ENCODE peak calls at places on chromosomes 2 and 18, in six cellular contexts. H, R, A, F, O and Q are unnamed samples.

GRCh38 chr2:176105727-176106635 is 1.1 kb upstream of the HOXD11 start:
- DNase-seq in F (no peak), O (peak), H (no peak), A (no peak), R (no peak), Q (no peak)

GRCh38 chr2:68943581-68944568 is 8.8 kb downstream of the GKN2 start:
- DNase-seq in O (peak), F (no peak), A (peak), H (peak), R (peak), Q (peak)

GRCh38 chr2:75238670-75239330 is 39.5 kb upstream of the TACR1 start:
- DNase-seq in O (no peak), A (no peak), F (no peak), R (no peak), H (no peak), Q (no peak)

GRCh38 chr2:120974950-120975349 is 239.3 kb downstream of the GLI2 start:
- DNase-seq in R (no peak), H (no peak), O (no peak), A (no peak), F (no peak), Q (no peak)

GRCh38 chr18:23226930-23227728 is 91.8 kb downstream of the CABLES1 start:
- DNase-seq in F (no peak), O (no peak), A (no peak), R (no peak), H (no peak), Q (no peak)

GRCh38 chr2:26609133-26609532 is 32.0 kb downstream of the CIB4 start:
- DNase-seq in R (no peak), H (no peak), A (no peak), F (no peak), O (peak), Q (no peak)

GRCh38 chr2:20599001-20599600 is 51.8 kb downstream of the HS1BP3 start:
- DNase-seq in A (no peak), O (no peak), H (no peak), F (no peak), R (no peak), Q (no peak)

GRCh38 chr2:55923091-55923977 is at the start of gene EFEMP1:
- DNase-seq in R (peak), A (no peak), H (no peak), F (no peak), O (peak), Q (peak)

GRCh38 chr18:70227438-70227837 is 22.0 kb upstream of the RTTN start:
- DNase-seq in F (no peak), A (no peak), H (no peak), R (no peak), O (no peak), Q (no peak)

GRCh38 chr2:29015701-29016470 is 34.8 kb downstream of the TOGARAM2 start:
- DNase-seq in R (no peak), O (no peak), F (no peak), A (no peak), H (no peak), Q (no peak)

GRCh38 chr2:11784747-11785610 is 38.5 kb downstream of the LPIN1 start:
- DNase-seq in F (no peak), R (peak), H (peak), O (peak), A (no peak), Q (peak)

GRCh38 chr2:230870544-230871360 is 6.0 kb downstream of the ITM2C start:
- DNase-seq in F (no peak), H (no peak), R (no peak), O (peak), A (no peak), Q (no peak)

GRCh38 chr2:3779650-3780049 is 76.3 kb downstream of the DCDC2C start:
- DNase-seq in F (no peak), A (no peak), R (no peak), O (no peak), H (no peak), Q (no peak)

GRCh38 chr18:58416704-58417683 is 211.9 kb downstream of the ALPK2 start:
- DNase-seq in R (no peak), A (peak), F (no peak), O (no peak), H (no peak), Q (no peak)

GRCh38 chr2:128790541-128790944 is 471.9 kb upstream of the HS6ST1 start:
- DNase-seq in A (no peak), H (no peak), R (no peak), O (peak), F (no peak), Q (no peak)

GRCh38 chr18:79585395-79586370 is 93.9 kb upstream of the CTDP1 start:
- DNase-seq in H (peak), O (no peak), F (no peak), R (no peak), A (no peak), Q (no peak)

GRCh38 chr2:55618025-55618648 is 715 bp upstream of the PPP4R3B start:
- DNase-seq in H (peak), A (peak), F (no peak), O (no peak), R (no peak), Q (no peak)

GRCh38 chr2:189858301-189858700 is 74.1 kb downstream of the PMS1 start:
- DNase-seq in F (no peak), O (no peak), R (no peak), H (no peak), A (no peak), Q (no peak)

GRCh38 chr2:144162652-144163051 is 357.3 kb downstream of the ZEB2 start:
- DNase-seq in H (peak), F (peak), O (peak), R (no peak), A (peak), Q (no peak)

GRCh38 chr2:70706026-70706795 is 61.8 kb downstream of the ADD2 start:
- DNase-seq in A (no peak), R (no peak), O (no peak), F (no peak), H (no peak), Q (no peak)

GRCh38 chr2:61885896-61886603 is 2.4 kb downstream of the CCT4 start:
- DNase-seq in O (no peak), F (no peak), R (no peak), H (peak), A (no peak), Q (no peak)

GRCh38 chr2:197677483-197677882 is 2.1 kb upstream of the RFTN2 start:
- DNase-seq in H (no peak), A (no peak), F (no peak), R (no peak), O (no peak), Q (no peak)

GRCh38 chr2:112626604-112627059 is 19.1 kb upstream of the SLC20A1 start:
- DNase-seq in R (no peak), F (no peak), A (peak), O (peak), H (peak), Q (peak)

GRCh38 chr2:216645636-216645950 is 12.4 kb downstream of the IGFBP2 start:
- DNase-seq in O (no peak), A (no peak), R (no peak), H (no peak), F (no peak), Q (no peak)

GRCh38 chr2:29033656-29034055 is 40.7 kb downstream of the PCARE start:
- DNase-seq in F (no peak), R (no peak), H (no peak), O (no peak), A (no peak), Q (no peak)

GRCh38 chr18:8660316-8660715 is 45.0 kb upstream of the MTCL1 start:
- DNase-seq in O (no peak), R (no peak), A (no peak), H (no peak), F (no peak), Q (no peak)

GRCh38 chr2:28976584-28976983 is 4.5 kb upstream of the TOGARAM2 start:
- DNase-seq in O (no peak), A (peak), R (no peak), F (no peak), H (no peak), Q (no peak)

GRCh38 chr18:78376036-78376435 is 603.6 kb upstream of the SALL3 start:
- DNase-seq in R (no peak), F (no peak), A (no peak), O (no peak), H (no peak), Q (no peak)

GRCh38 chr2:196941398-196942078 is 15.0 kb upstream of the PGAP1 start:
- DNase-seq in R (no peak), F (no peak), A (no peak), H (no peak), O (no peak), Q (no peak)

GRCh38 chr2:102256281-102256680 is 55.1 kb upstream of the IL1RL1 start:
- DNase-seq in R (no peak), H (no peak), A (no peak), F (no peak), O (no peak), Q (no peak)

GRCh38 chr2:60453301-60453700 is 100.2 kb downstream of the BCL11A start:
- DNase-seq in H (no peak), R (no peak), F (no peak), O (peak), A (no peak), Q (no peak)

GRCh38 chr2:61144697-61145268 is 17.2 kb upstream of the C2orf74 start:
- DNase-seq in F (peak), R (peak), A (peak), H (no peak), O (peak), Q (peak)

GRCh38 chr2:215409331-215410127 is 26.3 kb downstream of the FN1 start:
- DNase-seq in A (no peak), F (no peak), R (no peak), O (no peak), H (no peak), Q (no peak)

GRCh38 chr2:219752731-219753130 is 125.3 kb downstream of the SLC4A3 start:
- DNase-seq in R (no peak), F (no peak), O (no peak), H (no peak), A (no peak), Q (no peak)

GRCh38 chr2:30235008-30235655 is 3.8 kb downstream of the LBH start:
- DNase-seq in R (no peak), O (no peak), F (no peak), A (no peak), H (no peak), Q (no peak)

GRCh38 chr2:123717616-123718279 is 307.3 kb upstream of the CNTNAP5 start:
- DNase-seq in H (no peak), F (no peak), R (no peak), A (no peak), O (no peak), Q (no peak)

GRCh38 chr2:7983451-7983850 is 698.4 kb upstream of the ID2 start:
- DNase-seq in R (no peak), A (no peak), O (no peak), H (no peak), F (no peak), Q (no peak)

GRCh38 chr18:21163647-21164625 is 52.3 kb upstream of the ROCK1 start:
- DNase-seq in A (no peak), O (no peak), F (no peak), R (no peak), H (no peak), Q (no peak)

GRCh38 chr2:32882911-32883810 is 63.6 kb upstream of the LTBP1 start:
- DNase-seq in R (no peak), H (no peak), A (no peak), O (no peak), F (no peak), Q (no peak)

GRCh38 chr2:10087360-10087759 is 7.1 kb upstream of the CYS1 start:
- DNase-seq in O (no peak), R (no peak), H (no peak), A (no peak), F (no peak), Q (no peak)

GRCh38 chr2:44543773-44544725 is 182.3 kb downstream of the CAMKMT start:
- DNase-seq in H (no peak), O (no peak), F (no peak), R (no peak), A (no peak), Q (no peak)
- TF ChIP-seq TAF1 in H (no peak), O (peak), F (no peak), R (no peak), A (no peak), Q (no peak)

DNA sequence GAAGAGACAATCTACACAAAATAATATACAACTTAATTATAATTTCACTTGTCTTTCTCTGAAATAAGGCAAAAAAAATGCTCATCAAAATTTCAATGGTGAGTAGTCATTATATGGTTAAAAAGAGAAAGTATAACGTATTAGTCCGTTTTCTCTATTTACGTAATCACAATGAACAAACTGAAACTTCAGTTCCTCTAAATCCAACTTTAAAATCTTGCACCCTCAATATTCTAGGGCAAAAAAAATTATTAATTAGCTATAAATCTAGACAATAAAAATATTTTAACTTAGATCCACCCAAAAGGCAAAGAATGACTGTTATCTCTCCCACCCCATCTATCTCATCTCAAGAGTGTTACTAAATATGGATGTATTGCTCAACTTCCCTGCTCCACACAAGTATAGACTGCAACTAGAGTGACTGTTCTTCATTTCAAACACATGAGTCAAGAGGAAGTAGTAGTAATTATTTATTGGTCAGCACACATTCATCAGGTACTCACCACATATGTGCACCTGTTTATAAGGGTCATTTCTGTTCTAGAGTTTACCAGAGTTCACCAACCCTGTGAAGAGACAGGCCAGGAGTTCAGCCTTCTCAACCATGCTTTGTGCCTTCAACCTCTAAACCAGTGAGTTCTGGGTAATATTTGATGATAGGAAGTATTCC is 36.4 kb downstream of the STK39 start:
- DNase-seq in F (no peak), R (no peak), O (no peak), H (no peak), A (peak), Q (no peak)
- TF ChIP-seq POLR2AphosphoS5 in F (no peak), R (no peak), O (no peak), H (no peak), A (no peak), Q (no peak)

DNA sequence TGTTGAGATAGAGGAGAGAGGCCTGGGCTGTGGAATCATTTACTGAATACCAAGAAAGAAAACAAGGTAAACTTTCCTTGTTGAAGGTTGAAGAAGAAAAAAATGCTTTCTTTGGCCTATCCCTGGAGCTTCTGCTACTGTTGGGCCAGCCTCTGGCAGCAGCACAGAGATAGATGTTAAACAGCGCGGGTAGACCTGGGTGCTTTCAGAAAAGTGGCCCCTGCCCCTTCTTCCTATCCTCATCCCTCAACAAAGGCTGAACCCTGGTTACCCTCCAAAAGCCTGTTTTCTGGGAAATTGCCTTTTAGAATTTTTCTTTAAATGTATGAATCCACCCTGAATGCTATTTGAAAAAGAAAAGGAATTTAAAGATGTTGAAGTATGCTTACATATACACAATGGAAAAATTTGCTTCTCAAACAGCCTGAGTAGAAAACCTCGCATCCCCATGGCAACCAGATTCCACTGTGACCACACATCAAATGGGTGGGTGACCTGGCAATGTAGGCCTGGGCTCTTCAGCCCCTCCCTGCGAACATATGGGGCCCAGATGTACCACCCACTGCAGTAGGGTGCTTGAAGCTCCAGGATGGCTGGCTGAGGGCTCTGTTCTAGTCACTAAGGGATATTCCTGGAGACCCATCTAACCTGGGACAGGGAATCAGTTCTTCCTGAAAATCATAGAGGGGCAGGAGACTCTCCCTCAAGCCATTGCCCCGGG is 23.4 kb upstream of the CHRNA1 start:
- DNase-seq in A (peak), R (no peak), F (no peak), O (peak), H (no peak), Q (no peak)
- TF ChIP-seq POLR2A in A (no peak), R (no peak), F (no peak), O (no peak), H (no peak), Q (no peak)

DNA sequence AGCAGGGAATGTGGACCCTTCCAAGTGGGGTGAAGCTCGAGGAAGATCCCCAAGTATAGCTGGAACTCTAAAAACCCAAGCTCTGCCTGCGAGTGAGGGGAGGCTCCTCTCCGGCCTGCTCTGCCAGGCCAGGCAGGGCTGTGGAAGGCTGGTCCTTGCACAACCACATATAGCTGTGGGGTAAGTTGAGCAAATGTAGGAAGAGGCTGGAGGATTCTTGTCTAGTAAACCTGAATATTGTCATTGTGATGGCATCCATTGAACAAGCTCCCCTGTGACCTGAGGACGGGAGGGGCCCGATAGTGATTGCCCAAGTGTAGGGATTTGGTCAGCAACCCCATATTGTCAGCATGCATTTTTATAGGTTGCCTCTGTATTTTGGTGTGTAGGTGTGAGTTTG is 103.0 kb downstream of the ACKR3 start:
- DNase-seq in R (no peak), H (no peak), O (peak), F (no peak), A (no peak), Q (no peak)
- TF ChIP-seq TAF1 in R (no peak), H (no peak), O (no peak), F (no peak), A (no peak), Q (no peak)

GRCh38 chr2:45627911-45628310 is 16.8 kb upstream of the SRBD1 start:
- DNase-seq in H (no peak), R (no peak), F (no peak), O (no peak), A (no peak), Q (no peak)

GRCh38 chr2:45623120-45623519 is 12.1 kb upstream of the SRBD1 start:
- DNase-seq in O (no peak), F (no peak), A (no peak), H (no peak), R (no peak), Q (no peak)

GRCh38 chr2:45622704-45623103 is 11.6 kb upstream of the SRBD1 start:
- DNase-seq in R (no peak), A (no peak), H (no peak), F (no peak), O (no peak), Q (no peak)

GRCh38 chr2:45625824-45626223 is 14.8 kb upstream of the SRBD1 start:
- DNase-seq in H (no peak), R (no peak), A (no peak), F (no peak), O (no peak), Q (no peak)

DNA sequence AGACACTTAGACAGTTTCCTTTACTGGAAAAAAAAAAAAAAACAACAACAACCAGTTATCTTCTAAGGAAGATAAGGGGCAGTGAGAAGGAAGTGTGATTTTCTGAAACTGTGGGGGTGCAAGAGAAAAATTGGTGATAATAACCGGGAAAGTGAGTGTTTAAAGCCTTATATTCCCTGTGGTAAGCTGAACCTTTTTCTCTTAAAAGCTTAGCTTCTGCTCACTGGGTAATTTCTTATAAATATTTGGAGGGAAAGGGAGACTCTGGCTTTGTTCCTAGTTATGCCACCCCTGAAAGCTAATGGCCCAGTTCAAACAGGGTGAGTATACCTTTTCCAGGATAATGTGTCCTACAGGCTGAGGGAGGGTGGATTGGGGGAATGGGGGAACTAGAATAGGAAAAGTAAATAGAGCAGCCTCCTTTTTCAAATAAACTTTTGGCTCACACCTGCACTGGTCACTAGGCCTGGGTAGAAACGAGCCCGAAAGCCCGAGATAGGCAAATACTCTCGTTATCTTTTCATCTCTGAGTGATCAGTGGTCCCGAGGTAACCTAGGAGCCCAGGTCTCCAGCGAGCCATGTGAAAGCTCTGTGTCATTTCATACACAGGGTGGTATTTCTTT is 15.4 kb upstream of the SRBD1 start:
- DNase-seq in F (no peak), O (no peak), R (no peak), H (no peak), A (no peak), Q (no peak)
- TF ChIP-seq POLR2AphosphoS5 in F (no peak), O (no peak), R (no peak), H (no peak), A (no peak), Q (no peak)

DNA sequence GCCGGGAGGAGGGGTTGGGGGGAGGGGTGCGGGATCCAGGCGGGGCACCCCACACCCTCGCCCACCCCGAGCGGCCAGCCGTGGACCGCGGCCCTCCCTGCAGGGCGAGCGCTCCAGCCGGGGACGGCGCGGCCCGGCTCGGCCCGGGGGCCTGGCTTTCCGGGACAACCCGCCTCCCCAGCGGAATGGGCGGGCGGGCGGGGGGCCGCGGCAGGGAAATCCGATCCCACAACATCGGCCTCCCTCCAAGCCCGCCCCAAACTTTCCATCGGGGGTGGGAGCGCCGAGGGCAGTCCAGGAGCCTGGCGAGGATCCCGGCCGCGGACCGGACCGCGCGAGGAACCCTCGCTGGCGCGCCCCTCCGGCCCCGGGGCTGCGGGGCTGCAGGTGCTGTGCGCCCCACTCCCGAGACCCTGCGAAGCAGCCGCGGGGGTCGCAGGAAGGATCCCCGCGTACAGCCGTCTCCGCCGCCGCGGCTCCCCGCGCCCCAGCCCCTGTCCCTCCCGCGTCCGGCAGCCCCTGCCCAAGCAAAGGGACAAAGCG is 528 bp downstream of the SEMA4C start:
- DNase-seq in H (peak), F (no peak), O (peak), A (peak), R (no peak), Q (no peak)
- TF ChIP-seq POLR2A in H (no peak), F (no peak), O (no peak), A (no peak), R (no peak), Q (no peak)